ENCODE peak calls at places on chromosomes 1 and 21, in nine cellular contexts. One of them, this sample, is unnamed.

GRCh38 chr1:54487571-54488050 is 60.4 kb upstream of the ACOT11 start:
- DNase-seq in dermis microvascular lymphatic vessel endothelial cell: no peak
- DNase-seq in substantia nigra: no peak
- DNase-seq in adrenal gland: peak; percentile 47
- DNase-seq in cardiac fibroblast: peak; percentile 18
- DNase-seq in activated T-cell treated with anti-CD3 and anti-CD28 coated beads, Interleukin-2, amount 50 U/mL, for 1 hour: no peak
- DNase-seq in endothelial cell: no peak
- DNase-seq in GM19239: no peak
- DNase-seq in hepatic stellate cell: no peak
- DNase-seq in this sample: peak; percentile 54

GRCh38 chr1:160777486-160778089 is 18.4 kb upstream of the LY9 start:
- DNase-seq in dermis microvascular lymphatic vessel endothelial cell: no peak
- DNase-seq in substantia nigra: no peak
- DNase-seq in adrenal gland: no peak
- DNase-seq in cardiac fibroblast: peak; percentile 35
- DNase-seq in activated T-cell treated with anti-CD3 and anti-CD28 coated beads, Interleukin-2, amount 50 U/mL, for 1 hour: peak; percentile 39
- DNase-seq in endothelial cell: peak; percentile 46
- DNase-seq in GM19239: no peak
- DNase-seq in hepatic stellate cell: no peak
- DNase-seq in this sample: no peak

GRCh38 chr1:14332158-14332557 is 266.3 kb upstream of the KAZN start:
- DNase-seq in dermis microvascular lymphatic vessel endothelial cell: no peak
- DNase-seq in substantia nigra: no peak
- DNase-seq in adrenal gland: no peak
- DNase-seq in cardiac fibroblast: peak; percentile 15
- DNase-seq in activated T-cell treated with anti-CD3 and anti-CD28 coated beads, Interleukin-2, amount 50 U/mL, for 1 hour: no peak
- DNase-seq in endothelial cell: no peak
- DNase-seq in GM19239: no peak
- DNase-seq in hepatic stellate cell: no peak
- DNase-seq in this sample: no peak

GRCh38 chr1:236858203-236858602 is 63.1 kb downstream of the MTR start:
- DNase-seq in dermis microvascular lymphatic vessel endothelial cell: no peak
- DNase-seq in substantia nigra: no peak
- DNase-seq in adrenal gland: no peak
- DNase-seq in cardiac fibroblast: no peak
- DNase-seq in activated T-cell treated with anti-CD3 and anti-CD28 coated beads, Interleukin-2, amount 50 U/mL, for 1 hour: no peak
- DNase-seq in endothelial cell: no peak
- DNase-seq in GM19239: no peak
- DNase-seq in hepatic stellate cell: no peak
- DNase-seq in this sample: peak; percentile 36

GRCh38 chr1:116909511-116910378 is at the start of gene PTGFRN:
- DNase-seq in dermis microvascular lymphatic vessel endothelial cell: no peak
- DNase-seq in substantia nigra: no peak
- DNase-seq in adrenal gland: peak; percentile 70
- DNase-seq in cardiac fibroblast: peak; percentile 85
- DNase-seq in activated T-cell treated with anti-CD3 and anti-CD28 coated beads, Interleukin-2, amount 50 U/mL, for 1 hour: peak; percentile 44
- DNase-seq in endothelial cell: peak; percentile 67
- DNase-seq in GM19239: no peak
- DNase-seq in hepatic stellate cell: peak; percentile 11
- DNase-seq in this sample: peak; percentile 70

GRCh38 chr1:76562292-76562691 is 305.0 kb upstream of the ST6GALNAC5 start:
- DNase-seq in dermis microvascular lymphatic vessel endothelial cell: no peak
- DNase-seq in substantia nigra: no peak
- DNase-seq in adrenal gland: no peak
- DNase-seq in cardiac fibroblast: no peak
- DNase-seq in activated T-cell treated with anti-CD3 and anti-CD28 coated beads, Interleukin-2, amount 50 U/mL, for 1 hour: no peak
- DNase-seq in endothelial cell: no peak
- DNase-seq in GM19239: no peak
- DNase-seq in hepatic stellate cell: no peak
- DNase-seq in this sample: no peak

GRCh38 chr1:174740248-174740990 is 259.3 kb upstream of the CACYBP start:
- DNase-seq in dermis microvascular lymphatic vessel endothelial cell: no peak
- DNase-seq in substantia nigra: no peak
- DNase-seq in adrenal gland: no peak
- DNase-seq in cardiac fibroblast: peak; percentile 45
- DNase-seq in activated T-cell treated with anti-CD3 and anti-CD28 coated beads, Interleukin-2, amount 50 U/mL, for 1 hour: no peak
- DNase-seq in endothelial cell: no peak
- DNase-seq in GM19239: no peak
- DNase-seq in hepatic stellate cell: peak; percentile 4
- DNase-seq in this sample: no peak

GRCh38 chr1:21322681-21323016 is 32.4 kb upstream of the ECE1 start:
- DNase-seq in dermis microvascular lymphatic vessel endothelial cell: no peak
- DNase-seq in substantia nigra: no peak
- DNase-seq in adrenal gland: no peak
- DNase-seq in cardiac fibroblast: peak; percentile 60
- DNase-seq in activated T-cell treated with anti-CD3 and anti-CD28 coated beads, Interleukin-2, amount 50 U/mL, for 1 hour: no peak
- DNase-seq in endothelial cell: no peak
- DNase-seq in GM19239: no peak
- DNase-seq in hepatic stellate cell: no peak
- DNase-seq in this sample: no peak

GRCh38 chr1:15958788-15959187 is 17.1 kb downstream of the ZBTB17 start:
- DNase-seq in dermis microvascular lymphatic vessel endothelial cell: no peak
- DNase-seq in substantia nigra: no peak
- DNase-seq in adrenal gland: peak; percentile 31
- DNase-seq in cardiac fibroblast: peak; percentile 26
- DNase-seq in activated T-cell treated with anti-CD3 and anti-CD28 coated beads, Interleukin-2, amount 50 U/mL, for 1 hour: no peak
- DNase-seq in endothelial cell: no peak
- DNase-seq in GM19239: no peak
- DNase-seq in hepatic stellate cell: no peak
- DNase-seq in this sample: no peak

GRCh38 chr21:44076316-44076715 is 30.9 kb upstream of the PWP2 start:
- DNase-seq in dermis microvascular lymphatic vessel endothelial cell: no peak
- DNase-seq in substantia nigra: no peak
- DNase-seq in adrenal gland: no peak
- DNase-seq in cardiac fibroblast: no peak
- DNase-seq in activated T-cell treated with anti-CD3 and anti-CD28 coated beads, Interleukin-2, amount 50 U/mL, for 1 hour: no peak
- DNase-seq in endothelial cell: no peak
- DNase-seq in GM19239: no peak
- DNase-seq in hepatic stellate cell: no peak
- DNase-seq in this sample: no peak

GRCh38 chr1:181126871-181127587 is 38.5 kb downstream of the IER5 start:
- DNase-seq in dermis microvascular lymphatic vessel endothelial cell: peak; percentile 64
- DNase-seq in substantia nigra: no peak
- DNase-seq in adrenal gland: no peak
- DNase-seq in cardiac fibroblast: no peak
- DNase-seq in activated T-cell treated with anti-CD3 and anti-CD28 coated beads, Interleukin-2, amount 50 U/mL, for 1 hour: no peak
- DNase-seq in endothelial cell: no peak
- DNase-seq in GM19239: no peak
- DNase-seq in hepatic stellate cell: no peak
- DNase-seq in this sample: no peak

GRCh38 chr1:158035976-158036583 is 42.6 kb downstream of the KIRREL1 start:
- DNase-seq in dermis microvascular lymphatic vessel endothelial cell: peak; percentile 38
- DNase-seq in substantia nigra: no peak
- DNase-seq in adrenal gland: peak; percentile 75
- DNase-seq in cardiac fibroblast: peak; percentile 81
- DNase-seq in activated T-cell treated with anti-CD3 and anti-CD28 coated beads, Interleukin-2, amount 50 U/mL, for 1 hour: no peak
- DNase-seq in endothelial cell: no peak
- DNase-seq in GM19239: no peak
- DNase-seq in hepatic stellate cell: no peak
- DNase-seq in this sample: peak; percentile 18

GRCh38 chr21:33961061-33961460 is 45.5 kb upstream of the ATP5PO start:
- DNase-seq in dermis microvascular lymphatic vessel endothelial cell: no peak
- DNase-seq in substantia nigra: no peak
- DNase-seq in adrenal gland: no peak
- DNase-seq in cardiac fibroblast: no peak
- DNase-seq in activated T-cell treated with anti-CD3 and anti-CD28 coated beads, Interleukin-2, amount 50 U/mL, for 1 hour: no peak
- DNase-seq in endothelial cell: no peak
- DNase-seq in GM19239: no peak
- DNase-seq in hepatic stellate cell: no peak
- DNase-seq in this sample: no peak

GRCh38 chr1:69700770-69701169 is 133.0 kb downstream of the LRRC7 start:
- DNase-seq in dermis microvascular lymphatic vessel endothelial cell: no peak
- DNase-seq in substantia nigra: no peak
- DNase-seq in adrenal gland: no peak
- DNase-seq in cardiac fibroblast: peak; percentile 19
- DNase-seq in activated T-cell treated with anti-CD3 and anti-CD28 coated beads, Interleukin-2, amount 50 U/mL, for 1 hour: no peak
- DNase-seq in endothelial cell: peak; percentile 66
- DNase-seq in GM19239: no peak
- DNase-seq in hepatic stellate cell: no peak
- DNase-seq in this sample: no peak

GRCh38 chr1:172761581-172762025 is 102.7 kb downstream of the FASLG start:
- DNase-seq in dermis microvascular lymphatic vessel endothelial cell: no peak
- DNase-seq in substantia nigra: no peak
- DNase-seq in adrenal gland: no peak
- DNase-seq in cardiac fibroblast: peak; percentile 55
- DNase-seq in activated T-cell treated with anti-CD3 and anti-CD28 coated beads, Interleukin-2, amount 50 U/mL, for 1 hour: no peak
- DNase-seq in endothelial cell: no peak
- DNase-seq in GM19239: no peak
- DNase-seq in hepatic stellate cell: no peak
- DNase-seq in this sample: no peak

GRCh38 chr1:204104331-204105222 is 31.7 kb downstream of the SOX13 start:
- DNase-seq in dermis microvascular lymphatic vessel endothelial cell: no peak
- DNase-seq in substantia nigra: no peak
- DNase-seq in adrenal gland: peak; percentile 47
- DNase-seq in cardiac fibroblast: no peak
- DNase-seq in activated T-cell treated with anti-CD3 and anti-CD28 coated beads, Interleukin-2, amount 50 U/mL, for 1 hour: no peak
- DNase-seq in endothelial cell: no peak
- DNase-seq in GM19239: no peak
- DNase-seq in hepatic stellate cell: peak; percentile 53
- DNase-seq in this sample: no peak

GRCh38 chr1:241849345-241849695 is 1.3 kb downstream of the EXO1 start:
- DNase-seq in dermis microvascular lymphatic vessel endothelial cell: no peak
- DNase-seq in substantia nigra: no peak
- DNase-seq in adrenal gland: no peak
- DNase-seq in cardiac fibroblast: no peak
- DNase-seq in activated T-cell treated with anti-CD3 and anti-CD28 coated beads, Interleukin-2, amount 50 U/mL, for 1 hour: no peak
- DNase-seq in endothelial cell: no peak
- DNase-seq in GM19239: no peak
- DNase-seq in hepatic stellate cell: no peak
- DNase-seq in this sample: no peak